ENCODE peak calls at places on chromosomes 13 and 19, in four cellular contexts. Y, C, U and F are unnamed samples.

GRCh38 chr19:277131-277530 is 14.1 kb downstream of the PLPP2 start:
- DNase-seq in Y (no peak), C (no peak), U (no peak), F (no peak)

GRCh38 chr19:53158119-53158656 is 665 bp downstream of the ZNF347 start:
- DNase-seq in Y (peak; percentile 67), C (no peak), U (peak; percentile 42), F (no peak)

GRCh38 chr19:41297628-41298326 is 12.2 kb upstream of the CCDC97 start:
- DNase-seq in Y (no peak), C (no peak), U (no peak), F (no peak)

GRCh38 chr13:28429096-28429495 is 65.8 kb downstream of the FLT1 start:
- DNase-seq in Y (no peak), C (no peak), U (no peak), F (no peak)

GRCh38 chr13:114111577-114111976 is 20.8 kb downstream of the RASA3 start:
- DNase-seq in Y (no peak), C (no peak), U (no peak), F (no peak)

GRCh38 chr19:2613507-2614295 is 88.8 kb downstream of the GNG7 start:
- DNase-seq in Y (no peak), C (no peak), U (peak; percentile 56), F (no peak)

GRCh38 chr13:94065741-94066140 is 413.7 kb downstream of the DCT start:
- DNase-seq in Y (no peak), C (no peak), U (no peak), F (no peak)

GRCh38 chr13:101219609-101220265 is 196.6 kb downstream of the NALCN start:
- DNase-seq in Y (no peak), C (no peak), U (no peak), F (no peak)

GRCh38 chr13:32225494-32225931 is 89.7 kb downstream of the ZAR1L start:
- DNase-seq in Y (no peak), C (no peak), U (peak; percentile 36), F (no peak)

GRCh38 chr19:52613299-52613906 is 24.8 kb downstream of the ZNF83 start:
- DNase-seq in Y (no peak), C (no peak), U (no peak), F (no peak)

GRCh38 chr19:33197591-33198000 is 3.5 kb downstream of the LRP3 start:
- DNase-seq in Y (no peak), C (no peak), U (no peak), F (no peak)

GRCh38 chr19:18006895-18007604 is 920 bp upstream of the ARRDC2 start:
- DNase-seq in Y (peak; percentile 87), C (no peak), U (peak; percentile 80), F (no peak)

GRCh38 chr19:46357846-46358583 is 11.1 kb downstream of the PPP5C start:
- DNase-seq in Y (peak; percentile 31), C (no peak), U (peak; percentile 20), F (no peak)

GRCh38 chr13:22127277-22128143 is 456.6 kb downstream of the FGF9 start:
- DNase-seq in Y (no peak), C (no peak), U (no peak), F (no peak)

GRCh38 chr13:101527130-101527529 is 74.7 kb downstream of the ITGBL1 start:
- DNase-seq in Y (no peak), C (no peak), U (no peak), F (no peak)

GRCh38 chr13:74129500-74130144 is 4.6 kb downstream of the KLF12 start:
- DNase-seq in Y (no peak), C (no peak), U (no peak), F (no peak)

GRCh38 chr19:58096884-58097283 is 1.1 kb downstream of the ZSCAN18 start:
- DNase-seq in Y (no peak), C (no peak), U (no peak), F (no peak)
- H3K9me3 ChIP-seq in Y (no peaks in the 10 kb centered on the region), C (peaks cover 6% of the 10 kb centered on the region), U (no peaks in the 10 kb centered on the region), F (no peaks in the 10 kb centered on the region)

DNA sequence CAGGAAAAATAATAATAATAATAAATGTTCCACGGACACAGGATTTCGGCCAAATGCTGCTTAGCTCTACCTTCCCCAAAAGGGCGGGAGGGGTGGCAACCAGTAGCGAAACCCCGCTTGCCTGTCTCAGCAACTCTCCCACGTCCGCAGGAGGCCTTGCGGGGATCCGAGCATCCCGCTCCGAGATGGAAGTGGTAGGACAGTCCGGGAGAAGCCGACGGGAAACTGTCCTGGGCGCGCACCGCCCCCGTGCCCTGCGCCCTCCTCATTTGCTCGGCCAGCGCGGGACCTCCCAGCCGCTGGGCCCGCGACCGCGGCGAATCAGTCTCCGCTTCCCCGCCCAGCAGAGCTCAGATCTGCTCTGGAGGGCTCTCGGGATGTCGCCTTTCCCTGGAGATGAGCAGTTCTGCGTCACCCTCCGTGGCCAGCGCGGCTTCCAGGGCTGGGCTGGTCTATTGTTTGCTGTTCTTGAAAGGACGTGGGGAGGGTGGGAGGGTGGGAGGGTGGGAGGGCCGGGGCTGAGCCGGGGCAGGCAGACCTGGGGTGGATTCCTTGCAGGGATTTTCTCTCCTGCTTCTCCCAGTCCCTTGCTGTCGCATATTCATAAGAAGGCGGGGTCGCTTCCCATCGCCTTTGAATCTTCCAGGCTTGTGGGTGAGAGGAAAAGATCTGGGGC is 48.8 kb upstream of the PABPC3 start:
- DNase-seq in Y (no peak), C (no peak), U (peak; percentile 4), F (no peak)
- H3K27me3 ChIP-seq in Y (peaks cover 44% of the 10 kb centered on the region), C (no peaks in the 10 kb centered on the region), U (peaks cover 23% of the 10 kb centered on the region), F (no peaks in the 10 kb centered on the region)

GRCh38 chr13:25806304-25806974 is 245.4 kb downstream of the SHISA2 start:
- DNase-seq in Y (no peak), C (no peak), U (no peak), F (no peak)

GRCh38 chr13:25807562-25807961 is 244.3 kb downstream of the SHISA2 start:
- DNase-seq in Y (no peak), C (no peak), U (no peak), F (no peak)

GRCh38 chr13:25803626-25804025 is 248.2 kb downstream of the SHISA2 start:
- DNase-seq in Y (no peak), C (no peak), U (no peak), F (no peak)

GRCh38 chr13:25798998-25799397 is 252.8 kb downstream of the SHISA2 start:
- DNase-seq in Y (no peak), C (no peak), U (no peak), F (no peak)

DNA sequence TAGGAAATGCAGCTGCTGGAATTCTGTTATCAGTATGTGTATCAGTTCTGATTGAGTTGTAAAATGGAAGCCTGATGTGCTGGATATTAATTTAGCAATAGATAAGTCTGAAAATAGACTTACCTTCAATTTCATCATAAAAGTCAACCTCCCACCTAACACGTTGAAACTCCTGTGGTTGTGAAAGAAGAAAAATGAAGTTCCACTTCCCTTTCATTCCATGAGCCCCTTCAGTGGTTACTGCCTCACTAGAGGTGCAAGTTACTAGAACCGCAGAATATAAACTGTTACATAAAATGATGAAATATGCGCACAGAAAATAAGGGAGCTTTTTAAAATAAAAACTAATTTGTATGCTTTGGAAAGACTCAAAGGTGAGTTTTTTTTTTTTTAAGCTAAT is 249.2 kb downstream of the SHISA2 start:
- DNase-seq in Y (no peak), C (no peak), U (no peak), F (no peak)
- H3K9me3 ChIP-seq in Y (no peaks in the 10 kb centered on the region), C (no peaks in the 10 kb centered on the region), U (no peaks in the 10 kb centered on the region), F (no peaks in the 10 kb centered on the region)

GRCh38 chr13:99972190-99972731 is 694 bp upstream of the ZIC5 start:
- DNase-seq in Y (no peak), C (no peak), U (no peak), F (no peak)
- H3K27me3 ChIP-seq in Y (peaks cover 96% of the 10 kb centered on the region), C (peaks cover 58% of the 10 kb centered on the region), U (peaks cover 97% of the 10 kb centered on the region), F (peaks cover 63% of the 10 kb centered on the region)

GRCh38 chr13:111638233-111638632 is 317.8 kb downstream of the TEX29 start:
- DNase-seq in Y (no peak), C (no peak), U (no peak), F (no peak)

GRCh38 chr13:111639196-111639705 is 318.8 kb downstream of the TEX29 start:
- DNase-seq in Y (no peak), C (no peak), U (no peak), F (peak; percentile 70)

GRCh38 chr13:111640476-111640875 is 320.0 kb downstream of the TEX29 start:
- DNase-seq in Y (no peak), C (no peak), U (no peak), F (no peak)

GRCh38 chr13:111642156-111642767 is 321.8 kb downstream of the TEX29 start:
- DNase-seq in Y (no peak), C (no peak), U (no peak), F (no peak)

GRCh38 chr13:111639994-111640393 is 319.6 kb downstream of the TEX29 start:
- DNase-seq in Y (no peak), C (no peak), U (no peak), F (no peak)
- H3K9me3 ChIP-seq in Y (no peaks in the 10 kb centered on the region), C (no peaks in the 10 kb centered on the region), U (no peaks in the 10 kb centered on the region), F (no peaks in the 10 kb centered on the region)

GRCh38 chr13:52922961-52923360 is 74.5 kb upstream of the PCDH8 start:
- DNase-seq in Y (no peak), C (no peak), U (no peak), F (no peak)
- H3K27me3 ChIP-seq in Y (no peaks in the 10 kb centered on the region), C (no peaks in the 10 kb centered on the region), U (no peaks in the 10 kb centered on the region), F (no peaks in the 10 kb centered on the region)

GRCh38 chr19:4473011-4473410 is 914 bp downstream of the HDGFL2 start:
- DNase-seq in Y (no peak), C (no peak), U (no peak), F (no peak)

GRCh38 chr19:4472174-4472974 is at the start of gene HDGFL2:
- DNase-seq in Y (no peak), C (no peak), U (no peak), F (no peak)

GRCh38 chr19:4477034-4477801 is 5.1 kb downstream of the HDGFL2 start:
- DNase-seq in Y (no peak), C (no peak), U (no peak), F (no peak)

GRCh38 chr19:4473708-4474503 is 1.8 kb downstream of the HDGFL2 start:
- DNase-seq in Y (no peak), C (no peak), U (peak; percentile 19), F (no peak)

DNA sequence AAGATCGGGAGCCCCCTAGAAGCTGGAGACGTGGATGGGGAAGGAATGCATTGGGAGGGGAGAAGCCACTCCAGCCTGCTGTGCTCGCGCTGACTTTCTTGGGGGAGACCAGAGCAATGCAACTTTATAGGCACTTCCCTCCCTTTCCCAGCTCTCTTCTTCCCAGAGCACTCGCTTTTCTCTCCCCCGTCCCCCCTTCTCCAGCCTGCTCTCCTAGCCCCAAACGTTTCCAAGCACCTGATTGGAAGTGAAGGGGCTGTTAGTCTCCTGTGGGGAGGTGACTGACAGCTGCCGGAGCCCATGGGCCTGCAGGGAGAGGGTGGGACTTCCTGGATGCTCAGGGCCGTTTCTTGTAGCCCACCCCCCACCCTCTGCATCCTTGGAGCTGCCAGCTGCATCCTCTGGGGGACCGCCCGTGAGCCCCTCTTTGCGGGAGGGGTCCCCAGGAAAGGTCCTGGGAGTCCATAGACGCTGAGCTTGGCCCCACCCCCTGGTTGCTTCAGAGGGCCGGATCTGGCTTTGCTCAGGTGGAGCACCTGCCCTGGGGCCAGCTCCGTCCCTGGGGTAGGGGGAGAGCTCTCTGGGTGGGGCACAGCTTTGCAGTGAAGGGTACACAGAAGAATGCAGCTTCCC is 2.5 kb downstream of the HDGFL2 start:
- DNase-seq in Y (no peak), C (no peak), U (peak; percentile 72), F (no peak)
- H3K9me3 ChIP-seq in Y (no peaks in the 10 kb centered on the region), C (no peaks in the 10 kb centered on the region), U (no peaks in the 10 kb centered on the region), F (no peaks in the 10 kb centered on the region)

GRCh38 chr13:51814071-51814470 is 10.1 kb upstream of the DHRS12 start:
- DNase-seq in Y (no peak), C (no peak), U (no peak), F (no peak)
- H3K27me3 ChIP-seq in Y (no peaks in the 10 kb centered on the region), C (no peaks in the 10 kb centered on the region), U (no peaks in the 10 kb centered on the region), F (no peaks in the 10 kb centered on the region)